ENCODE peak calls at places on chromosomes 16 and 17, in five cellular contexts. S, D, C, B and W are unnamed samples. For H3K9me3, the result is how much of the 10 kb centered on the place peaks cover.

GRCh38 chr17:266219-266618 is 84.8 kb upstream of the DOC2B start:
- DNase-seq in S (no peak), C (no peak), B (peak), D (no peak), W (no peak)

GRCh38 chr16:72552675-72553074 is 380.7 kb upstream of the PMFBP1 start:
- DNase-seq in D (no peak), S (no peak), C (no peak), B (no peak), W (no peak)

GRCh38 chr16:29974291-29975133 is 844 bp downstream of the TAOK2 start:
- DNase-seq in S (peak), B (peak), C (no peak), D (no peak), W (no peak)

GRCh38 chr16:84013787-84014569 is 28.6 kb downstream of the SLC38A8 start:
- DNase-seq in C (peak), S (peak), D (no peak), B (no peak), W (no peak)

GRCh38 chr16:5604770-5605169 is 507.2 kb upstream of the EEF2KMT start:
- DNase-seq in C (no peak), B (no peak), D (no peak), S (no peak), W (no peak)

GRCh38 chr16:13441675-13442074 is 478.3 kb upstream of the ERCC4 start:
- DNase-seq in C (no peak), B (no peak), S (no peak), D (no peak), W (no peak)

GRCh38 chr17:76246080-76247066 is 6.1 kb upstream of the RNF157 start:
- DNase-seq in D (no peak), C (peak), B (no peak), S (no peak), W (no peak)

GRCh38 chr17:767076-767475 is 15.0 kb downstream of the GLOD4 start:
- DNase-seq in C (no peak), D (no peak), S (no peak), B (no peak), W (no peak)

GRCh38 chr16:52561910-52562741 is 15.2 kb upstream of the TOX3 start:
- DNase-seq in C (no peak), S (no peak), D (no peak), B (no peak), W (no peak)

GRCh38 chr17:77214328-77214727 is 73.6 kb downstream of the SEC14L1 start:
- DNase-seq in B (no peak), D (no peak), S (no peak), C (no peak), W (no peak)

GRCh38 chr16:7938175-7938574 is 605.5 kb downstream of the RBFOX1 start:
- DNase-seq in S (no peak), B (no peak), D (no peak), C (no peak), W (no peak)

GRCh38 chr17:35998018-35998545 is 3.3 kb downstream of the CCL15 start:
- DNase-seq in D (no peak), B (no peak), C (no peak), S (no peak), W (no peak)

GRCh38 chr17:80485846-80486245 is 9.4 kb upstream of the NPTX1 start:
- DNase-seq in S (no peak), B (no peak), D (no peak), C (no peak), W (no peak)

GRCh38 chr17:67671492-67671891 is 46.2 kb upstream of the NOL11 start:
- DNase-seq in S (peak), C (no peak), B (no peak), D (no peak), W (no peak)

GRCh38 chr16:261031-261691 is 14.6 kb downstream of the RGS11 start:
- DNase-seq in B (no peak), D (no peak), C (no peak), S (no peak), W (no peak)

GRCh38 chr17:48471807-48472484 is 41.9 kb upstream of the SKAP1 start:
- DNase-seq in B (no peak), C (no peak), S (no peak), D (no peak), W (no peak)

GRCh38 chr16:69495821-69496220 is 69.9 kb upstream of the NFAT5 start:
- DNase-seq in S (no peak), B (peak), C (no peak), D (no peak), W (no peak)

GRCh38 chr16:81885976-81886586 is 107.0 kb downstream of the PLCG2 start:
- DNase-seq in S (peak), B (no peak), C (no peak), D (no peak), W (no peak)

GRCh38 chr16:10370096-10370726 is 15.7 kb upstream of the ATF7IP2 start:
- DNase-seq in D (no peak), S (no peak), C (no peak), B (no peak), W (no peak)

GRCh38 chr17:39400547-39401411 is 647 bp downstream of the FBXL20 start:
- DNase-seq in S (peak), D (peak), C (peak), B (no peak), W (peak)

GRCh38 chr16:48452991-48453760 is 68.0 kb upstream of the SIAH1 start:
- DNase-seq in S (no peak), B (peak), C (peak), D (no peak), W (no peak)

GRCh38 chr17:73155410-73156165 is 9.2 kb upstream of the SSTR2 start:
- DNase-seq in S (no peak), C (no peak), D (no peak), B (no peak), W (no peak)

GRCh38 chr17:50023520-50023919 is 28.5 kb upstream of the DLX3 start:
- DNase-seq in C (no peak), D (no peak), B (no peak), S (no peak), W (no peak)

GRCh38 chr16:48128769-48129168 is 27.0 kb downstream of the ABCC12 start:
- DNase-seq in D (no peak), C (no peak), S (no peak), B (no peak), W (no peak)

GRCh38 chr16:66070140-66070887 is 296.2 kb upstream of the CDH5 start:
- DNase-seq in C (peak), S (no peak), D (peak), B (peak), W (peak)

GRCh38 chr16:19700319-19700781 is 17.7 kb downstream of the KNOP1 start:
- DNase-seq in B (no peak), D (peak), S (peak), C (no peak), W (no peak)

GRCh38 chr17:16924701-16925440 is 47.0 kb downstream of the TNFRSF13B start:
- DNase-seq in B (no peak), D (no peak), C (no peak), S (no peak), W (no peak)

GRCh38 chr16:70437017-70437581 is 1.8 kb downstream of the ST3GAL2 start:
- DNase-seq in B (no peak), C (peak), S (peak), D (peak), W (no peak)

GRCh38 chr16:88783391-88784073 is 1.5 kb downstream of the PIEZO1 start:
- DNase-seq in C (no peak), S (peak), D (no peak), B (no peak), W (no peak)

GRCh38 chr16:425082-425718 is at the start of gene RAB11FIP3:
- DNase-seq in C (peak), D (peak), B (peak), S (peak), W (peak)

DNA sequence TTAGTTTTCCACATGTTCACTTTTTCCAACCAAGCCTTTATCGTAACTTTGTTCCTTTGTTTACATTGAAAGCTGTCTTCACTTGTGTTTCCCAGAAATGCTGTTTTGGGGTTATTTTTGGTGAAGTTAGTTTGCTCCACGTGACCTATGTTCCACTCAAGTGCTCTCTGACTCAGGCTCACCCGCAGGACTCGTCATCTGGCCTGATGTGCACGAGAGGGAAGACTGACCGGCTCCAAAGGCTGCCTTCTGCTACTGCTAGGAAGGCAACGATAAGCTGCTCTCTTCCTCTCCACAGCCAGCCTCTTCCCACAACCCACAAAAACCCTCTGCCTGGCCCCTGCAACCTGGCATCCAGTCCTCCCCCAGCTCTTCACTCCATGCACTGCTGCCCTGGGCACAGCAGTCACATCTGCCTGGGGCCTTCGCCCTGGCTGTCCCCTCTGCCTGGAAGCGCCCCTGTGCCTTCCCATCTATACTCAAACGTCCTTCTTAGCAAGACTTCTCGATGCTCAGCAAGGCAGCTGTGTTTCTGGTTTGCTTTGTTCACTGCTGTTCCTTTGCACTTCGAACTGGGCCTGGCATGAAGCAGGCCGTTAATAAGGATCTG is 28.0 kb downstream of the ZCCHC14 start:
- DNase-seq in C (peak), S (no peak), D (peak), B (peak), W (peak)
- TF ChIP-seq POLR2A in C (peak), S (no peak), D (peak), B (no peak), W (no peak)

GRCh38 chr16:65069766-65070165 is 52.1 kb downstream of the CDH11 start:
- DNase-seq in B (no peak), D (no peak), S (no peak), C (peak), W (no peak)
- H3K27ac ChIP-seq in B (no peak), D (peak), S (no peak), C (peak), W (no peak)

DNA sequence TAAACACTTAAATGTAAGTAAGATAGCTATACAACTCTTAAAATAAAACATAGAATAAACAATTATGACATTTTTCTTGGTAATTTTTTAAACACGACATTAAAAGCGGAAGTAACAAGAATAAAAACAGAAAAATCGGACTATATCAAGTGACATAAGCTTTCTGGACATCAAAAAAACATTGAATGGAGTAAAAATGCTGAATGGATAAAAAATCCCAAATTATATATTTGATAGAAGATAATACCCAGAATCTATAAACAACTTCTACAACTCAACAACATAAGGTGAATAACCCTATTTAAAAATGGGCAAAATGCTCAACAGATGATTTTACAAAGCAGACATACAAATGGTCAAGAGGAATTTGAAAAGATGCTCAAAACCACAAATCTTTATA is 1866.5 kb downstream of the TP53TG3F start:
- DNase-seq in B (no peak), S (no peak), D (no peak), C (no peak), W (no peak)
- H3K9me3 ChIP-seq in B (under half), S (under half), D (under half), C (under half), W (under half)

GRCh38 chr17:57953219-57953618 is 2.0 kb downstream of the CUEDC1 start:
- DNase-seq in C (no peak), S (no peak), B (peak), D (no peak), W (no peak)

GRCh38 chr17:57956311-57957119 is 1.3 kb upstream of the CUEDC1 start:
- DNase-seq in S (no peak), D (no peak), B (no peak), C (no peak), W (no peak)

GRCh38 chr17:57955183-57955952 is at the start of gene CUEDC1:
- DNase-seq in D (peak), B (peak), S (peak), C (peak), W (peak)

GRCh38 chr17:57953703-57954420 is 1.4 kb downstream of the CUEDC1 start:
- DNase-seq in B (peak), D (no peak), C (no peak), S (no peak), W (no peak)

DNA sequence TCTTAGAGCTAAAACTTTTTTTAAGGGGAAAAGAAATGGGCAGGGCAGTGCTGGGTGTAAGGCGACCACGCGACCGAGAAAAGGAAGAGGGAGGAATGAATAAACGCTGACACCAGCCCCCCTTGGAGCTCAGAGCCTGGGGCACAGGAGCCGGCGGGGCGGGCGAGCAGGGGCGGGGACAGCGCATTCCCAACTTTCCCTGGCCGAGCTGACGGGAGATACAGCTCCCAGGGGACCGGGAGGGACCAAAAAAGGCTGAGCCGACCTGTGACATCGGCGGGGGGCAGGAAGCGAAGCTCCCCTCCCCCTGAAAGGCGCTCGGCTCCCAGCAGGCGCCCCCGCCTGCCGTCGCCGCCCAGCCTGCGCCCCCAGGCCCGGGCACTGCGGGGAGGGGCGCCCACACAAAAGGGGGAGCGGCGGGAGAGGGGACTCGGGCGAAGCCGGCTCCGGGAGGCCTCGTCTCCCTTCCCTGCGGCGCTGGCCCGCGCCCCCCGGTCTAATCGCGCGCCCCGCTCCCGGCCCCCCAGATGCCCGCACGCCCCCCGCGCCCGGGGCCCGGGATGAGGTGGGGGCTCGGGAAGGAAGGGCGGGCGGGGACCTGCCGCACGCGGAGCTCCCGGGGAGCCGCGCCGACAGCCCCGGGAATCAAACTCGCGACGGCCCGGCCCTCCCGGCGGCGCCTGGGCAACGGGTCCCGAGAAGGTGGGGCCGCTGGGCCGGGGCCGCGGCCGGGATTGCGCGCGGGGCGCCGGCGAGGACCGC is 610 bp downstream of the CUEDC1 start:
- DNase-seq in B (peak), S (peak), C (peak), D (peak), W (peak)
- TF ChIP-seq POLR2A in B (peak), S (no peak), C (peak), D (peak), W (peak)

GRCh38 chr17:65633988-65634387 is 72.5 kb upstream of the AXIN2 start:
- DNase-seq in B (no peak), C (no peak), S (peak), D (no peak), W (no peak)
- H3K27ac ChIP-seq in B (no peak), C (no peak), S (no peak), D (no peak), W (no peak)

GRCh38 chr17:11467639-11468038 is 130.6 kb upstream of the DNAH9 start:
- DNase-seq in B (no peak), C (no peak), S (no peak), D (no peak), W (no peak)

GRCh38 chr17:11459780-11460426 is 138.4 kb upstream of the DNAH9 start:
- DNase-seq in S (no peak), D (no peak), B (peak), C (no peak), W (no peak)

DNA sequence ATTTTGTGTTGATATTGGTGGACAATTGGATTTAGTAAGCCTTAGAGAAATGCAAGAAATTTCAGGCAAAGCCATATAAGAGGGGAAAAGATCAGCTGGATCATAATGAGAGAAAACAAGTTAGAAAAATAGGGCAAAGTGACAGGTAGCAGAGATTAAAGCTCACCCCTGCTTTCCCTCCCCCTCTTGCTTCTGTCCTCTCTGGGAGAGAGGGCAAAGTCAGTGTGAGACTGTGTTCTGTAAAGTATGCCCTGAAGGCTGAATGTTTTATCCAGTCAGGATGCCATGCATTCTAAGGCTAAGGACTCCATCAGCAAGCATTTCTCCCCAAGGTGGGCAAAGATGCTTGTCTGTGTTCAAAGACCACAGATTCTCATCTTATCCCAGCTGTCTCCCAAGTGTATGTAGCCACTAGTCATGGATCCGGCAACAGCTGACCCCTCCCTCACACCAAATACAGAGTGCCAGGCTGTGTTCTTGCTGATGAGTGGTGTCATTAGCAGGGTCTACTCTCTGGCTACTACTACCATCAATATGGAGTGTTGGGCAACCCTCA is 136.2 kb upstream of the DNAH9 start:
- DNase-seq in D (no peak), C (no peak), B (no peak), S (no peak), W (no peak)
- H3K9me3 ChIP-seq in D (under half), C (under half), B (under half), S (under half), W (under half)

DNA sequence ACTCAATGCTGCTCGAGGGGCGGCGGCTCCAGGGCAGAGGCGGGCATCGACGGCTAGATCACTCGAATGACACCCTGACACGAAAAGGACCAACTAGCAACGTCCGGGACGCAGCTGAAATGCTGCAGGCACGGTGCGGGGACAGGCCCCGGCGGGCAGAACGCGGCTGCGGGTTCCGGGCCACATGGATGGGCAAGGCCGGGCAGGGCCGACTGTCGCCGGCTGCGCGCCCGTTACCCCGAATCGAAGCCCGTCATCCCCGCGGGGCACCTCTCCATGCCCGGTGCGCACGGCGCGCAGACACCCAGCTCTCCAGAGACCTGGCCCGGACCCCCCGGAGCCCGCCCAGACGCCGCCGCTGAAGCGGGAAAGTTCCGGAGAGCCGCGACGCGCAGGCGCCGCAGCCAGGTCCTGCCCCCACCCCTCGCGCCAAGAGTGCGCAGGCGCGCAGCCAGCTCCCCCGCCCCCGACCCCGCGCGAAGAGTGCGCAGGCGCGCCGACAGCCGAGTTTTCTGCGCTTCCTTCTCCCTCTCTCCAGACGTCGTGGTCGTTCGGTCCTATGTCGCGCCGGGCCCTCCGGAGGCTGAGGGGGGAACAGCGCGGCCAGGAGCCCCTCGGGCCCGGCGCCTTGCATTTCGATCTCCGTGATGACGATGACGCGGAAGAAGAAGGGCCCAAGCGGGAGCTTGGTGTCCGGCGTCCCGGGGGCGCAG is at the start of gene TCF25:
- DNase-seq in C (peak), S (peak), B (peak), D (peak), W (peak)
- TF ChIP-seq POLR2A in C (peak), S (peak), B (peak), D (peak), W (peak)

DNA sequence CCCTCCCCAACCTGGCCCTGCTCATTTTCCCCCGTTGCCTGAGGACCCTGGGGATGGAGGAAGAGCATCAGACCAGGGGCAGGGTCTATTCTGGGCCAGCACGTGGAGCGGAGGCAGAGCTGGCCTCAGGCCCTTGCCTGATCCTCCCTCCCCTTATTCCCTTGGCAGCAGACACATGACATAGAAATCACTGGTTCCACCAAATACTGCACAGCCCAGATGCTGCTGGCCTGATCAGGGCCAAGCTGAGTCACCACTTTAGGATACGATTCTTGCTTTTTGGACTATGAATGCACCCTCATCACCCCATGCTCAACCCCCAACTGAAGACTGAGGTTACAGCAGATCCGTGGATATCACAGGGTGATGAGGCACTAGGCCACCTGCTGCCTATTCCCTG is 15.8 kb upstream of the AGRP start:
- DNase-seq in S (no peak), D (no peak), B (peak), C (peak), W (peak)
- H3K27ac ChIP-seq in S (no peak), D (no peak), B (no peak), C (peak), W (no peak)